ENCODE peak calls at places on chromosomes 7 and 10, in seven cellular contexts. X is stomach, J is upper lobe of left lung, R is A549, W is spleen, N is K562, S is HCT116. I is an unnamed sample.

GRCh38 chr10:102678842-102679289 is 34.6 kb downstream of the TRIM8 start:
- DNase-seq in X (peak), W (peak), S (no peak), N (peak), J (peak), R (peak), I (no peak)

GRCh38 chr7:106329971-106330733 is 45.4 kb upstream of the NAMPT start:
- DNase-seq in N (no peak), X (no peak), W (no peak), J (no peak), S (no peak), R (no peak), I (no peak)

GRCh38 chr7:106623846-106624245 is 37.1 kb downstream of the CCDC71L start:
- DNase-seq in R (peak), J (no peak), N (no peak), X (no peak), W (no peak), S (no peak), I (no peak)

GRCh38 chr7:122521767-122522166 is 177.2 kb downstream of the RNF133 start:
- DNase-seq in X (no peak), N (no peak), W (no peak), J (no peak), R (no peak), S (no peak), I (no peak)

GRCh38 chr10:72744566-72744965 is 52.6 kb downstream of the MCU start:
- DNase-seq in X (no peak), S (no peak), W (no peak), N (no peak), R (no peak), J (no peak), I (no peak)

GRCh38 chr7:155568961-155569360 is 22.6 kb upstream of the CNPY1 start:
- DNase-seq in R (no peak), N (no peak), W (peak), X (no peak), J (no peak), S (no peak), I (no peak)

GRCh38 chr10:60810437-60811182 is 32.3 kb downstream of the CDK1 start:
- DNase-seq in N (no peak), W (no peak), J (no peak), R (no peak), X (peak), S (no peak), I (no peak)

GRCh38 chr7:116672596-116673503 is 854 bp downstream of the MET start:
- DNase-seq in J (no peak), X (peak), S (no peak), W (no peak), N (no peak), R (no peak), I (no peak)

GRCh38 chr10:93680414-93681047 is 21.9 kb downstream of the FRA10AC1 start:
- DNase-seq in S (peak), W (no peak), X (no peak), N (no peak), R (peak), J (no peak), I (no peak)

GRCh38 chr7:71824356-71824755 is 587.8 kb downstream of the CALN1 start:
- DNase-seq in S (no peak), W (no peak), J (no peak), R (no peak), X (no peak), N (no peak), I (no peak)

GRCh38 chr7:103996017-103996551 is 6.6 kb upstream of the RELN start:
- DNase-seq in N (peak), R (no peak), W (no peak), X (no peak), J (no peak), S (no peak), I (no peak)

GRCh38 chr10:21493841-21494220 is 31.7 kb downstream of the SKIDA1 start:
- DNase-seq in J (no peak), W (peak), X (no peak), S (no peak), R (no peak), N (no peak), I (no peak)

GRCh38 chr7:112421666-112422486 is 28.4 kb upstream of the IFRD1 start:
- DNase-seq in X (no peak), J (peak), W (no peak), S (no peak), R (no peak), N (peak), I (no peak)

GRCh38 chr7:92133737-92134270 is 473 bp downstream of the CYP51A1 start:
- DNase-seq in S (peak), J (peak), N (peak), W (peak), R (peak), X (peak), I (peak)

GRCh38 chr7:23347682-23348180 is 48.6 kb downstream of the MALSU1 start:
- DNase-seq in N (peak), S (peak), J (no peak), R (peak), X (no peak), W (no peak), I (no peak)

GRCh38 chr7:67470256-67470751 is 473.7 kb downstream of the TYW1 start:
- DNase-seq in X (no peak), S (no peak), R (no peak), W (no peak), N (no peak), J (no peak), I (no peak)

GRCh38 chr7:130107949-130108674 is 37.8 kb downstream of the KLHDC10 start:
- DNase-seq in S (no peak), J (no peak), N (no peak), R (no peak), W (no peak), X (no peak), I (no peak)

GRCh38 chr10:92846-93245 is 42.4 kb upstream of the ZMYND11 start:
- DNase-seq in N (no peak), J (no peak), R (no peak), X (no peak), W (no peak), S (no peak), I (no peak)

GRCh38 chr10:131788386-131788785 is 112.4 kb upstream of the PPP2R2D start:
- DNase-seq in W (no peak), S (no peak), N (no peak), X (peak), J (no peak), R (no peak), I (no peak)

GRCh38 chr10:23439920-23440875 is 1.3 kb downstream of the OTUD1 start:
- DNase-seq in X (peak), R (peak), N (no peak), J (peak), W (peak), S (no peak), I (no peak)

GRCh38 chr7:44333971-44334733 is 8.8 kb upstream of the CAMK2B start:
- DNase-seq in J (no peak), N (no peak), X (no peak), R (no peak), S (no peak), W (no peak), I (no peak)

GRCh38 chr7:84492128-84492527 is 297.5 kb upstream of the SEMA3A start:
- DNase-seq in J (no peak), R (no peak), N (no peak), W (no peak), X (no peak), S (no peak), I (no peak)

GRCh38 chr7:152760384-152761115 is 998 bp downstream of the ACTR3B start:
- DNase-seq in S (no peak), W (no peak), N (peak), J (no peak), X (no peak), R (no peak), I (no peak)

GRCh38 chr10:121104476-121105111 is 253.4 kb downstream of the WDR11 start:
- DNase-seq in S (no peak), J (no peak), X (no peak), N (no peak), W (no peak), R (no peak), I (no peak)

GRCh38 chr10:70597856-70598815 is 4.4 kb downstream of the PRF1 start:
- DNase-seq in R (no peak), X (no peak), W (no peak), S (no peak), J (peak), N (peak), I (peak)

GRCh38 chr7:144488977-144489376 is 85.5 kb upstream of the NOBOX start:
- DNase-seq in R (no peak), N (no peak), X (no peak), S (no peak), W (no peak), J (no peak), I (no peak)

GRCh38 chr7:101923276-101923985 is 106.0 kb downstream of the CUX1 start:
- DNase-seq in W (peak), N (no peak), J (no peak), S (no peak), R (no peak), X (no peak), I (no peak)

GRCh38 chr10:78194539-78195402 is 161.1 kb downstream of the RPS24 start:
- DNase-seq in R (no peak), X (no peak), J (no peak), W (no peak), S (no peak), N (no peak), I (no peak)

GRCh38 chr10:44569193-44570091 is 184.5 kb upstream of the CXCL12 start:
- DNase-seq in W (no peak), J (no peak), R (no peak), X (no peak), S (no peak), N (no peak), I (peak)

GRCh38 chr10:112151640-112152039 is 31.9 kb downstream of the GPAM start:
- DNase-seq in J (no peak), X (no peak), S (no peak), W (no peak), R (no peak), N (no peak), I (no peak)

GRCh38 chr10:112148314-112148713 is 35.3 kb downstream of the GPAM start:
- DNase-seq in S (no peak), N (no peak), J (no peak), W (no peak), R (no peak), X (no peak), I (no peak)

GRCh38 chr10:112141297-112141696 is 42.3 kb downstream of the GPAM start:
- DNase-seq in X (no peak), J (no peak), S (no peak), N (no peak), R (no peak), W (no peak), I (no peak)

GRCh38 chr10:112143420-112143819 is 40.1 kb downstream of the GPAM start:
- DNase-seq in S (no peak), R (no peak), X (no peak), J (no peak), W (no peak), N (no peak), I (no peak)

DNA sequence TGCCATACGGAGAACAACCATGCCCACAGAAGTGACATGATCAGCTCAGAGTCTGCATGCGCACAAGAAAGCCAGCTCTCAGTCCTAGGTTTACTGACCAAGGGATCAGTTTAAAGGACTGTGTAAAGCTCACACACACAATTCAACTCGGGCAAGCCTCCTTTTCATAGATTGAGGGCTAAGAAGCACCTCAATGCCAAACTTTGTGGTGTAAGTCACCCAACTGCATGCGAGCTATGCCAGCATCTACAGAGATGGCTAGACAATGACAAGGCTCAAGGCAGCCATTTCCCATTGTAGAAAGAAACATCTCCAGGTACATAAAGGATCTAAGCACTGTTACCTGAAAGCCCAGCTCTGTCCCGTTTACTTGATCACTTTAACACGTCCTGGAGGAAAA is 36.8 kb downstream of the GPAM start:
- DNase-seq in R (no peak), W (no peak), N (no peak), X (no peak), J (no peak), S (no peak), I (no peak)
- TF ChIP-seq CTCF in R (no peak), W (no peak), N (no peak), X (no peak), J (no peak), S (no peak), I (no peak)

GRCh38 chr7:139673230-139673629 is 104.6 kb downstream of the HIPK2 start:
- DNase-seq in J (no peak), S (no peak), N (no peak), X (no peak), R (no peak), W (no peak), I (no peak)

GRCh38 chr7:139673762-139674161 is 104.0 kb downstream of the HIPK2 start:
- DNase-seq in R (no peak), J (no peak), S (no peak), W (no peak), N (no peak), X (no peak), I (no peak)

GRCh38 chr7:139674752-139675126 is 103.1 kb downstream of the HIPK2 start:
- DNase-seq in S (no peak), X (no peak), J (no peak), N (no peak), W (no peak), R (no peak), I (no peak)

GRCh38 chr7:139676390-139676789 is 101.4 kb downstream of the HIPK2 start:
- DNase-seq in W (no peak), N (no peak), J (no peak), X (no peak), S (no peak), R (no peak), I (no peak)

DNA sequence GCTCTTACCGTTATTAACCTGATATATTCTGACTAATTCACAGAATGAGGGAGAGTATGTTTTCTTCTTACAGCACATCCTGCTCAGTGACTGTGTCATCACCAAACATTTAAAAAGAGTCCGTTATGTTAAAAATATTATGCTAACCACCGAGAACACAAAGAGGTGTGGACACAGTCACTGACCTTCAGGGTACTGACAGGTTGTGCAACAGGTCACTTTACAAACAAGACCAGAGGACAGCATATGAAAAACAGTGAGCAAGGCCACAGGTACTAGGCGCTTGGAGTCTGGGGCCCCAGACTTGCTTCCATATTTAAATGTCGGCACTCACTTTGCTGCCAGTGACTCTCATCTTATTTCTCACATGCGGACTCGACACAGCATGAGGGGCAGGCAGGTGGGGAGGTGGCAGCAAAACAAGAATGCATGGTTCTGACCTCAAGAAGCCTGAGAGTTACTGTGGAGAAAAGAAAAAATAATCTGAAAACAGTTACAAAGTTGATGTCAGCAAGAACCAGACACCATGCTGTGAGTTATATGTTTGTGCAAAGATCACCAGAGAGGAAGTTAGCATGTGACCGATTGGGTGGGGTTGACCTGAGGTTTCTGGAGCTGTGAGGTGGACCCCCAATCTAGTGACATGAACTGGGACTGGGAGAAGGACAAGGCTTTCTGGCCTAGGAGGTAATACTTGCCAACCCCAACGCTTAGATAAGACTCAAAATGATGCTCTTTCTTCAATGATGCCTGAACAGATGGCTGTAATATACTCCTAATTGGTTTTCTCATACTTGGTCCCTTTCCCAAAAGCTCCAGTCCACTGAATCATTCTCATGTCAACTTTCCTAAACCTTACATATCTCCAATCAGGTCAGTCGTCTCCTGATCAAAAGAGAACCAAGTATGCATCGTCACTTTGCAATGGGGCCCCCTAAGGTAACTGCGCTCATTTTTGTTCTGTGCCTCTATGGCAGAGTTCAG is 102.4 kb downstream of the HIPK2 start:
- DNase-seq in J (no peak), R (no peak), N (no peak), W (no peak), X (no peak), S (no peak), I (no peak)
- TF ChIP-seq POLR2A in J (peak), R (no peak), N (no peak), W (no peak), X (no peak), S (no peak), I (no peak)

DNA sequence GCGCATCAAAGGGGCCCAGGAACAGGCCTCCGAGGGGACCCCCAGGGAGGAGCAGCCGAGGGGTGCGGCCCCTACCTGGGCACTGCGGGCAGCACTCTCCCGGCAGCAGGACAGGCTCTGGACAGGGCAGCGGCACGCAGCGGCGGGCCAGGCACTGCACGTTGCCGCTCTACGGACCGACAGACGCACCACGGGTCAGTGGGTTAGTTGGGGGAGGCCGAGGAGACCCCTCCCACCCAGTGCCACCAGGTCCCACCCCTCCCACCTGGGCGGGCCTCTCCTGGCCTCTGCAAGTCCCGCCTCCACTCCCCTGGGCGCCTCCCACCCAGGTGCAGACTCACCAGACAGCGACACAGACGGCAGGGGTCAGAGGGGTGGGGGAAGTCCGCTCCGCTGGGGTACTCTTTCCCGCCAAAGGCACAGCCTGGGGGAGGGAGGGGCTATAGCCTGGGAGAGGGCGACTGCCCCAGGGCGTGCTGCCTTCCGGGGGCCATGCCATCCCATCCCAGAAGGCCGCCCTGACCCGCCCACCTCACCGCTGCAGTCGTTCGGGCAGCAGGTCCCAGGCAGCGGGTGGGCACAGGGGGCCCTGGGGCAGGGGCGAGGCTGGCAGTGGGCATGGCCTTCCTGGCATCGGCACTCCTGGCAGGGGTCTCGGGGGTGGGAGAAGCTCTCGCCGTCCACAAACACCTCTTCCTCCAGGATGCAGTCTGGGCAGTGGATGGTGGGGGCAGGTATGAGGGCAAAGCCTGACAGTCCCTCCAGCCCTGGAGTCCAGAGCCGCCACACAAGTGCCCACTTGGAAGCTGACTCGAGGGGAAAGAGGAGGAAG is 19.2 kb downstream of the KCP start:
- DNase-seq in W (peak), N (no peak), S (no peak), R (no peak), J (no peak), X (no peak), I (no peak)
- TF ChIP-seq CTCF in W (no peak), N (no peak), S (no peak), R (no peak), J (no peak), X (no peak), I (no peak)

GRCh38 chr10:114077815-114078219 is 34.2 kb downstream of the ADRB1 start:
- DNase-seq in S (no peak), N (no peak), R (no peak), W (no peak), X (no peak), J (no peak), I (peak)

GRCh38 chr10:114079421-114079820 is 35.8 kb downstream of the ADRB1 start:
- DNase-seq in J (no peak), N (no peak), R (no peak), X (no peak), S (no peak), W (no peak), I (peak)

GRCh38 chr10:114075093-114075492 is 31.4 kb downstream of the ADRB1 start:
- DNase-seq in N (no peak), W (no peak), R (no peak), S (no peak), J (no peak), X (no peak), I (no peak)

GRCh38 chr10:114073787-114074186 is 30.1 kb downstream of the ADRB1 start:
- DNase-seq in J (no peak), X (no peak), W (peak), R (no peak), S (no peak), N (no peak), I (no peak)

GRCh38 chr10:114077347-114077746 is 33.7 kb downstream of the ADRB1 start:
- DNase-seq in X (no peak), J (no peak), W (no peak), N (no peak), R (no peak), S (no peak), I (peak)
- TF ChIP-seq POLR2A in X (no peak), J (no peak), W (no peak), N (no peak), R (no peak), S (no peak), I (no peak)

GRCh38 chr10:112791447-112791846 is 158.6 kb upstream of the TCF7L2 start:
- DNase-seq in W (no peak), X (no peak), J (no peak), S (no peak), N (no peak), R (no peak), I (no peak)
- TF ChIP-seq CTCF in W (no peak), X (no peak), J (no peak), S (no peak), N (no peak), R (no peak), I (no peak)

DNA sequence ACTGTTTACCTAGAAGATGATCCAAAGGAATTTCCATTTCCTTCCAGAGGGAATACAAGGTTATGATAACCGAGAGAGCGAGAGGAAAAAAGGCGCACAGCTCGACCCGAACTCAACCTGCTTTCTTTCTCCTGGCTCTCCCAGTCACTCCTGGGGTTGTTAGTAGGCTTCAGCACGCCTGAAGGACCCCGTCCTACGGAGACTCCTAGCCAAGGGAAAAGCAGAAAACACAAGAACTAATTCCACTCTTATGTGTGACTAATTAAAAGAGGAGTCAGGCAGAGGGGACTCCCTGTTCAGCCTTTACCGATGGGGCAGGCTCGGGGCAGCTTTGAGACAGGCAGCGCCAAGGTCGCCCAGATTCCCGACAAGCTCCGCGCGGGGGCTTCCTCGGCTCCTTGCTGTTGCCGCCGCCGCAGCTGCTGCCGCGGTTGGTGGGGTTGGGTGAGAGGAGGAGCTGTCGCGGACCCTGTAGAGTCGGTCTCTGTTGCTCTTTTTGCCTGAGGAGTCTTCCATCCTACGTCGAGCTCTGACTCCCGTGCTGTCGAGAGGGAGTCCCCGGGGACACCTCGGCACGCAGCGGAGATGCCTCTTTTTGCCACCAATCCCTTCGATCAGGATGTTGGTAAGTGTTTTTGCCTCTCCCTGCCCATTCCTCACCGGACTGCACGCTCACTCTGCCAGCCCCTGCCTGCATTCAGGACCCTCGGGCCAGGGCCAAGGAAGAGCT is at the start of gene STAM:
- DNase-seq in J (peak), R (peak), N (peak), X (peak), S (peak), W (peak), I (peak)
- TF ChIP-seq POLR2A in J (peak), R (peak), N (peak), X (peak), S (peak), W (peak), I (no peak)

I was measured in lower leg skin.